ENCODE peak calls at places on chromosome 1, in eight cellular contexts. N is A549, A is activated B cell treated with CpG ODN at 0.5 μM for 24 hours, I is lower lobe of right lung, O is HFF-Myc, J is endothelial cell of umbilical vein, T is neural progenitor cell, S is body of pancreas. L is an unnamed sample.

GRCh38 chr1:30473920-30474817 is 249.2 kb downstream of the MATN1 start:
- DNase-seq in N (no peak), A (peak), I (no peak), O (peak), J (no peak), T (no peak), S (no peak), L (no peak)

GRCh38 chr1:181504294-181505115 is 21.2 kb downstream of the CACNA1E start:
- DNase-seq in N (peak), A (no peak), I (no peak), O (no peak), J (no peak), T (peak), S (no peak), L (no peak)

GRCh38 chr1:169060010-169060722 is 46.3 kb upstream of the ATP1B1 start:
- DNase-seq in N (peak), A (no peak), I (no peak), O (no peak), J (no peak), T (no peak), S (no peak), L (no peak)

GRCh38 chr1:175369696-175370095 is 177.1 kb upstream of the KIAA0040 start:
- DNase-seq in N (no peak), A (no peak), I (no peak), O (no peak), J (no peak), T (no peak), S (no peak), L (no peak)

GRCh38 chr1:235366286-235366685 is 941 bp upstream of the TBCE start:
- DNase-seq in N (no peak), A (no peak), I (no peak), O (no peak), J (no peak), T (no peak), S (no peak), L (no peak)

GRCh38 chr1:40450491-40451237 is 388 bp downstream of the ZFP69B start:
- DNase-seq in N (peak), A (peak), I (no peak), O (peak), J (peak), T (peak), S (peak), L (peak)

GRCh38 chr1:216005916-216006315 is 417.3 kb downstream of the USH2A start:
- DNase-seq in N (no peak), A (no peak), I (no peak), O (no peak), J (no peak), T (no peak), S (no peak), L (no peak)

GRCh38 chr1:94327001-94327685 is 89.8 kb upstream of the ARHGAP29 start:
- DNase-seq in N (no peak), A (no peak), I (peak), O (no peak), J (peak), T (peak), S (peak), L (no peak)

DNA sequence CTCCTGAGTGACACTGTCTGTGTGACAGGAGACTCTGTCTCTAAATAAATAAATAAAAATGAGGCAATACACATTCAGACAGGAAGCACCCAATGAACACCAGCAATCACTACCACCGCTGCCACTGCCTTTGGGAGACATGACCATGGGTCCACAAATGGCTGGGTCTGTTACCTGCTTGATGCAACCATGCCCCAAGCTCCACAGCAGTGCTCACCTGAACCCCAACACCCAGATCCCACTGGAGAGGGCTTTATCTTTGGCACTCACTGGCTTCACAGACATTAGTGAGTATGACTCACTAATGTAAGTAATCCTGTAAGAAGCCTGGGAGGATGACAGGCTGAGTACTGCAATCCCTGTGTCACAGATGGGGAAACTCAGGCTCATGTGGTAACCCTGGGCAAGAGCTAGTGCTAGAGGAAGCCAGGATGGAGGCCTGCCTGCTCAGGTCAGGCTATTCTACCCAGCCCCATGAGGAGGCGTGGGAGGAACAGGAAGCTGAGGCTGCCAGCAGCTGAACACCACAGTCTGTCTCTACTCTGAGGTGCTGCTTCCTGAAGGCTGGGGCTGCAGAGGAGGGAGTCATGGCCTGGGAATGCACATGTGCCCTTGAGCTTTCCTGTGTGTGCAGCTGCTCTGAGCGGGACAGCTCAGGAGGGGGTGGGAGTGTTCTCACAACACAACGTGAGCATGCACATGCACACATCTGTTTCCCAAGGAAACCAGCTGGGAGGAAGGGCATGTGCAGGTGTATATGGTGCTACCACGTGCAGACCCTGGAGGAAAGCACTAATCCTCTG is 43.0 kb downstream of the SLC9A1 start:
- DNase-seq in N (peak), A (no peak), I (peak), O (peak), J (peak), T (no peak), S (peak), L (no peak)
- TF ChIP-seq CTCF in N (no peak), A (no peak), I (peak), O (peak), J (peak), T (no peak), S (peak), L (no peak)

DNA sequence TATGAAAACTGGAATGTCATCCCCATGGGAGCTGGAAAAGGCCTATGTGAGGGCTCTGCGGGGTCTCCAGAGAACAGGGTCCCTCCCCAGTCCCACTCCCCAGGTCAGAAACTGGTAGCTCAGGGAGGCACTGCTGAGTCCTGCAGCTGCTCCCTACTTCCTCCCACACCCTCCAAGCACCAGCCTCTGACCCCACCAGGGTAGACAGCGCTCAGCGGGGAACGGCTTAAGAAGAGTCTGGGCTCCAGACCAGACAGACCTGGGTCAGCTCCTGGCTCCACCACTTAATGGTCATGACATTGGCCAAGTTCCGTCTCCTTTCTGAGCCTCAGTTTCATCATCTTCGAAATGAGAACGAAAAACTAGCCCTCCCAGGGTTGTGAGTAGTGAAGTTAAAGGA is 7.2 kb downstream of the LRP8 start:
- DNase-seq in N (no peak), A (no peak), I (peak), O (no peak), J (no peak), T (no peak), S (no peak), L (no peak)
- TF ChIP-seq CTCF in N (no peak), A (no peak), I (no peak), O (no peak), J (no peak), T (no peak), S (no peak), L (no peak)

GRCh38 chr1:58317694-58318093 is 228.8 kb downstream of the OMA1 start:
- DNase-seq in N (no peak), A (no peak), I (no peak), O (no peak), J (no peak), T (no peak), S (no peak), L (no peak)
- TF ChIP-seq CTCF in N (no peak), A (no peak), I (no peak), O (no peak), J (no peak), T (no peak), S (no peak), L (no peak)

GRCh38 chr1:50279622-50280320 is 143.5 kb downstream of the DMRTA2 start:
- DNase-seq in N (no peak), A (no peak), I (no peak), O (no peak), J (peak), T (peak), S (no peak), L (peak)

GRCh38 chr1:50278352-50278878 is 144.8 kb downstream of the DMRTA2 start:
- DNase-seq in N (no peak), A (no peak), I (no peak), O (no peak), J (no peak), T (no peak), S (no peak), L (no peak)

GRCh38 chr1:50275564-50275963 is 147.7 kb downstream of the DMRTA2 start:
- DNase-seq in N (no peak), A (no peak), I (no peak), O (no peak), J (no peak), T (no peak), S (no peak), L (no peak)

GRCh38 chr1:50278961-50279360 is 144.3 kb downstream of the DMRTA2 start:
- DNase-seq in N (no peak), A (no peak), I (no peak), O (no peak), J (no peak), T (no peak), S (no peak), L (no peak)
- TF ChIP-seq CTCF in N (no peak), A (no peak), I (no peak), O (no peak), J (no peak), T (no peak), S (no peak), L (no peak)

GRCh38 chr1:156948708-156949107 is 28.3 kb downstream of the LRRC71 start:
- DNase-seq in N (no peak), A (no peak), I (no peak), O (no peak), J (no peak), T (peak), S (no peak), L (no peak)
- TF ChIP-seq CTCF in N (peak), A (no peak), I (no peak), O (peak), J (peak), T (peak), S (no peak), L (no peak)